ENCODE peak calls at places on chromosomes 6 and 20, in six cellular contexts. M is neural progenitor cell, B is HCT116, F is GM23248, R is PC-3, T is SK-N-SH. P is an unnamed sample.
A peak's percentile ranks its signal among the peaks of the same experiment; 100 is the strongest.

GRCh38 chr20:32354592-32355416 is 3.3 kb upstream of the ASXL1 start:
- DNase-seq in M (no peak), B (no peak), F (peak; percentile 81), R (peak; percentile 84), T (no peak), P (no peak)

GRCh38 chr20:10565191-10565921 is 108.4 kb downstream of the JAG1 start:
- DNase-seq in M (no peak), B (no peak), F (peak; percentile 82), R (peak; percentile 57), T (no peak), P (no peak)

GRCh38 chr20:2283706-2284423 is 11.9 kb upstream of the TGM3 start:
- DNase-seq in M (no peak), B (no peak), F (peak; percentile 66), R (peak; percentile 68), T (no peak), P (no peak)

GRCh38 chr6:170344631-170345576 is 38.3 kb downstream of the FAM120B start:
- DNase-seq in M (no peak), B (peak; percentile 54), F (peak; percentile 52), R (peak; percentile 39), T (no peak), P (no peak)

GRCh38 chr6:87151786-87152527 is 3.4 kb upstream of the ZNF292 start:
- DNase-seq in M (peak; percentile 76), B (no peak), F (peak; percentile 75), R (peak; percentile 12), T (peak; percentile 81), P (peak; percentile 19)

GRCh38 chr20:35264755-35265154 is 13.2 kb downstream of the MMP24OS start:
- DNase-seq in M (no peak), B (no peak), F (peak; percentile 20), R (peak; percentile 47), T (no peak), P (no peak)

GRCh38 chr6:85641522-85641915 is 1.2 kb downstream of the SYNCRIP start:
- DNase-seq in M (no peak), B (no peak), F (peak; percentile 65), R (peak; percentile 30), T (no peak), P (peak; percentile 10)

GRCh38 chr20:53677447-53678314 is 84.0 kb upstream of the ZNF217 start:
- DNase-seq in M (peak; percentile 39), B (no peak), F (peak; percentile 24), R (no peak), T (no peak), P (no peak)

GRCh38 chr6:81761197-81761596 is 8.7 kb upstream of the TENT5A start:
- DNase-seq in M (no peak), B (no peak), F (peak; percentile 56), R (peak; percentile 60), T (no peak), P (no peak)

GRCh38 chr6:136860043-136860442 is 37.7 kb downstream of the PEX7 start:
- DNase-seq in M (no peak), B (no peak), F (no peak), R (no peak), T (no peak), P (no peak)

GRCh38 chr6:116034327-116034726 is 26.4 kb downstream of the FRK start:
- DNase-seq in M (no peak), B (no peak), F (peak; percentile 44), R (peak; percentile 30), T (no peak), P (no peak)

GRCh38 chr6:138682722-138683521 is 90.6 kb upstream of the CCDC28A start:
- DNase-seq in M (no peak), B (no peak), F (no peak), R (peak; percentile 65), T (no peak), P (no peak)

GRCh38 chr6:134097114-134097707 is 44.8 kb upstream of the SLC2A12 start:
- DNase-seq in M (peak; percentile 89), B (peak; percentile 67), F (peak; percentile 79), R (peak; percentile 78), T (peak; percentile 69), P (peak; percentile 70)

GRCh38 chr20:37075932-37076685 is 19.7 kb downstream of the RBL1 start:
- DNase-seq in M (no peak), B (no peak), F (no peak), R (peak; percentile 10), T (no peak), P (no peak)

GRCh38 chr20:37077009-37077408 is 18.8 kb downstream of the RBL1 start:
- DNase-seq in M (no peak), B (no peak), F (no peak), R (no peak), T (no peak), P (no peak)

GRCh38 chr20:37081717-37082289 is 14.0 kb downstream of the RBL1 start:
- DNase-seq in M (peak; percentile 3), B (no peak), F (no peak), R (no peak), T (peak; percentile 23), P (no peak)
- TF ChIP-seq EZH2phosphoT487 in M (no peak), B (no peak), F (no peak), R (no peak), T (no peak), P (no peak)

GRCh38 chr6:5206920-5207561 is 53.7 kb downstream of the LYRM4 start:
- DNase-seq in M (no peak), B (no peak), F (no peak), R (no peak), T (no peak), P (no peak)

GRCh38 chr6:5205877-5206840 is 54.6 kb downstream of the LYRM4 start:
- DNase-seq in M (no peak), B (no peak), F (peak; percentile 72), R (peak; percentile 52), T (peak; percentile 23), P (no peak)

GRCh38 chr6:5205035-5205469 is 55.7 kb downstream of the LYRM4 start:
- DNase-seq in M (peak; percentile 39), B (no peak), F (peak; percentile 38), R (no peak), T (no peak), P (no peak)

GRCh38 chr6:5208491-5208890 is 52.3 kb downstream of the LYRM4 start:
- DNase-seq in M (no peak), B (no peak), F (no peak), R (no peak), T (no peak), P (no peak)

GRCh38 chr6:5208039-5208438 is 52.7 kb downstream of the LYRM4 start:
- DNase-seq in M (no peak), B (no peak), F (peak; percentile 56), R (no peak), T (no peak), P (no peak)
- H3K4me2 ChIP-seq in M (no peak overlapping the region), B (no peak overlapping the region), F (peak overlapping the region; percentile 26), R (no peak overlapping the region), T (no peak overlapping the region), P (no peak overlapping the region)

GRCh38 chr6:131400782-131401496 is 172.1 kb upstream of the ARG1 start:
- DNase-seq in M (no peak), B (no peak), F (no peak), R (no peak), T (no peak), P (no peak)

GRCh38 chr6:131398176-131398575 is 174.8 kb upstream of the ARG1 start:
- DNase-seq in M (no peak), B (no peak), F (no peak), R (no peak), T (no peak), P (no peak)

GRCh38 chr6:131394768-131395432 is 178.1 kb upstream of the ARG1 start:
- DNase-seq in M (no peak), B (no peak), F (no peak), R (no peak), T (no peak), P (no peak)

DNA sequence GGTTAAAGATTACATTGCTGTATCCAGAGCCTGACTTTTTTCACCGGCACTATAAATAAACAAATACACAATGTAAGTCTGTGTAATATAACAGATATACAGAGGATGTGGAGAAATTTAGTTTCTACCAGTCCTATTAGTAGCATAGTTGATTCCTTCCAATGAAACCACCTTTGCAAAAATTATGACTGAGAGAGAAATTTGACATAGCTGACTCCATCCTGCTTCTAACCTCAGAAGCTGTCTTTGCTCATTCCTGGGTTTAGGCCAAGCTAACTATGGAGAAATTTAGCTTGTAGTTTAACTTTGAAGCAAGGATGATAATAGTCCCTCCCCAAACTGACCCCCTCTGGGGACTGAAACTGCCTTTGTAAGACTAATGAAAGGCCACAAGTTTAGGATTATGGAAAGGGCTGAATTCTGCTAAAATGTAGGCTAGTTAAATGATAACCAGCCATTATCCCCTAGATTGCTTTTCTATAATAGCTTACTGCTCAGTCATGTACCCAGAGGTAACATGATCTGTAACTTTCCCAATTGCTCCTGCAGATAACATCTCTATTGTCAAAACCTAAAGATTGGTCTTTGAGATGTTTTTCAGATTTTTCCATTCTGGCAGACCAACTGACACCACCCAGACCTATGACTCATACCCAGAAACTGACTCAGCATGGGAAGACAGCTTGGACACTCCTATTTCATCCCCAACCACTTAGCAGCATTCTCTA is 172.8 kb upstream of the ARG1 start:
- DNase-seq in M (no peak), B (peak; percentile 18), F (peak; percentile 90), R (peak; percentile 84), T (no peak), P (no peak)
- H3K9ac ChIP-seq in M (no peak overlapping the region), B (no peak overlapping the region), F (peak overlapping the region; percentile 16), R (no peak overlapping the region), T (no peak overlapping the region), P (no peak overlapping the region)

GRCh38 chr20:33929917-33930316 is 63.8 kb upstream of the RALY start:
- DNase-seq in M (no peak), B (no peak), F (no peak), R (no peak), T (no peak), P (no peak)

GRCh38 chr20:33927703-33928102 is 66.0 kb upstream of the RALY start:
- DNase-seq in M (no peak), B (no peak), F (no peak), R (no peak), T (peak; percentile 75), P (no peak)

GRCh38 chr20:33936651-33937050 is 57.1 kb upstream of the RALY start:
- DNase-seq in M (no peak), B (no peak), F (no peak), R (no peak), T (no peak), P (no peak)

GRCh38 chr20:33933469-33933909 is 60.2 kb upstream of the RALY start:
- DNase-seq in M (peak; percentile 71), B (peak; percentile 48), F (peak; percentile 89), R (peak; percentile 56), T (peak; percentile 52), P (peak; percentile 39)
- TF ChIP-seq EZH2phosphoT487 in M (no peak), B (no peak), F (no peak), R (no peak), T (no peak), P (no peak)

GRCh38 chr6:36094786-36095496 is 35.4 kb upstream of the MAPK13 start:
- DNase-seq in M (peak; percentile 88), B (peak; percentile 47), F (peak; percentile 83), R (peak; percentile 88), T (peak; percentile 66), P (peak; percentile 73)
- H3K4me2 ChIP-seq in M (no peak overlapping the region), B (no peak overlapping the region), F (peak overlapping the region; percentile 50), R (peak overlapping the region; percentile 41), T (no peak overlapping the region), P (peak overlapping the region; percentile 20)

P was measured in MM.1S.